ENCODE peak calls at places on chromosomes 5 and 9, in eight cellular contexts. One of them, this sample, is unnamed.

GRCh38 chr5:149450199-149450598 is 71.1 kb upstream of the IL17B start:
- DNase-seq in tibial nerve: no peak
- DNase-seq in B cell: no peak
- DNase-seq in hepatocyte: no peak
- DNase-seq in WTC11: no peak
- DNase-seq in spleen: no peak
- DNase-seq in AG09309: no peak
- DNase-seq in choroid plexus epithelial cell: peak
- DNase-seq in this sample: no peak

GRCh38 chr5:98929982-98930355 is 1.2 kb upstream of the CHD1 start:
- DNase-seq in WTC11: no peak
- DNase-seq in AG09309: no peak
- DNase-seq in tibial nerve: peak
- DNase-seq in spleen: no peak
- DNase-seq in choroid plexus epithelial cell: no peak
- DNase-seq in B cell: no peak
- DNase-seq in hepatocyte: peak
- DNase-seq in this sample: peak

GRCh38 chr5:77636423-77637169 is 1.9 kb downstream of the OTP start:
- DNase-seq in AG09309: no peak
- DNase-seq in B cell: no peak
- DNase-seq in spleen: no peak
- DNase-seq in choroid plexus epithelial cell: no peak
- DNase-seq in WTC11: peak
- DNase-seq in hepatocyte: no peak
- DNase-seq in tibial nerve: no peak
- DNase-seq in this sample: no peak

GRCh38 chr5:119578937-119579336 is 50.4 kb upstream of the FAM170A start:
- DNase-seq in hepatocyte: peak
- DNase-seq in choroid plexus epithelial cell: peak
- DNase-seq in tibial nerve: no peak
- DNase-seq in B cell: peak
- DNase-seq in AG09309: no peak
- DNase-seq in spleen: no peak
- DNase-seq in WTC11: peak
- DNase-seq in this sample: no peak

GRCh38 chr5:124580925-124581821 is 165.3 kb downstream of the ZNF608 start:
- DNase-seq in WTC11: peak
- DNase-seq in hepatocyte: peak
- DNase-seq in choroid plexus epithelial cell: peak
- DNase-seq in B cell: no peak
- DNase-seq in tibial nerve: no peak
- DNase-seq in spleen: no peak
- DNase-seq in AG09309: no peak
- DNase-seq in this sample: no peak

GRCh38 chr5:67942451-67942830 is 273.1 kb upstream of the PIK3R1 start:
- DNase-seq in tibial nerve: no peak
- DNase-seq in B cell: no peak
- DNase-seq in choroid plexus epithelial cell: no peak
- DNase-seq in WTC11: no peak
- DNase-seq in hepatocyte: peak
- DNase-seq in spleen: no peak
- DNase-seq in AG09309: no peak
- DNase-seq in this sample: no peak

GRCh38 chr9:124238546-124239140 is 19.1 kb upstream of the NEK6 start:
- DNase-seq in WTC11: no peak
- DNase-seq in spleen: no peak
- DNase-seq in B cell: no peak
- DNase-seq in tibial nerve: no peak
- DNase-seq in hepatocyte: no peak
- DNase-seq in choroid plexus epithelial cell: no peak
- DNase-seq in AG09309: no peak
- DNase-seq in this sample: no peak

GRCh38 chr9:132516911-132517310 is 65.5 kb upstream of the BARHL1 start:
- DNase-seq in choroid plexus epithelial cell: no peak
- DNase-seq in spleen: no peak
- DNase-seq in tibial nerve: no peak
- DNase-seq in B cell: no peak
- DNase-seq in WTC11: no peak
- DNase-seq in AG09309: no peak
- DNase-seq in hepatocyte: no peak
- DNase-seq in this sample: no peak

GRCh38 chr9:15361737-15362136 is 54.7 kb upstream of the TTC39B start:
- DNase-seq in B cell: no peak
- DNase-seq in choroid plexus epithelial cell: no peak
- DNase-seq in AG09309: no peak
- DNase-seq in tibial nerve: no peak
- DNase-seq in spleen: no peak
- DNase-seq in hepatocyte: no peak
- DNase-seq in WTC11: no peak
- DNase-seq in this sample: no peak

GRCh38 chr5:75498208-75498777 is 13.1 kb downstream of the CERT1 start:
- DNase-seq in WTC11: no peak
- DNase-seq in hepatocyte: no peak
- DNase-seq in spleen: peak
- DNase-seq in choroid plexus epithelial cell: no peak
- DNase-seq in B cell: no peak
- DNase-seq in tibial nerve: no peak
- DNase-seq in AG09309: no peak
- DNase-seq in this sample: no peak

GRCh38 chr9:117414906-117415583 is at the start of gene ASTN2:
- DNase-seq in choroid plexus epithelial cell: no peak
- DNase-seq in B cell: peak
- DNase-seq in tibial nerve: no peak
- DNase-seq in spleen: no peak
- DNase-seq in AG09309: no peak
- DNase-seq in WTC11: peak
- DNase-seq in hepatocyte: no peak
- DNase-seq in this sample: no peak

GRCh38 chr9:116899337-116900006 is 212.4 kb downstream of the TRIM32 start:
- DNase-seq in WTC11: no peak
- DNase-seq in B cell: no peak
- DNase-seq in choroid plexus epithelial cell: peak
- DNase-seq in AG09309: no peak
- DNase-seq in tibial nerve: no peak
- DNase-seq in hepatocyte: no peak
- DNase-seq in spleen: no peak
- DNase-seq in this sample: no peak

GRCh38 chr5:115461506-115462290 is 82.9 kb downstream of the FEM1C start:
- DNase-seq in B cell: no peak
- DNase-seq in tibial nerve: no peak
- DNase-seq in WTC11: no peak
- DNase-seq in AG09309: no peak
- DNase-seq in choroid plexus epithelial cell: peak
- DNase-seq in spleen: no peak
- DNase-seq in hepatocyte: no peak
- DNase-seq in this sample: no peak

GRCh38 chr9:120925535-120926396 is 830 bp downstream of the TRAF1 start:
- DNase-seq in tibial nerve: no peak
- DNase-seq in choroid plexus epithelial cell: peak
- DNase-seq in B cell: peak
- DNase-seq in spleen: no peak
- DNase-seq in hepatocyte: peak
- DNase-seq in AG09309: no peak
- DNase-seq in WTC11: no peak
- DNase-seq in this sample: peak

GRCh38 chr5:16666140-16666860 is 49.5 kb upstream of the RETREG1 start:
- DNase-seq in AG09309: no peak
- DNase-seq in hepatocyte: no peak
- DNase-seq in WTC11: no peak
- DNase-seq in choroid plexus epithelial cell: no peak
- DNase-seq in B cell: no peak
- DNase-seq in tibial nerve: no peak
- DNase-seq in spleen: no peak
- DNase-seq in this sample: no peak

GRCh38 chr5:16664368-16664767 is 47.6 kb upstream of the RETREG1 start:
- DNase-seq in WTC11: no peak
- DNase-seq in hepatocyte: no peak
- DNase-seq in B cell: no peak
- DNase-seq in tibial nerve: no peak
- DNase-seq in AG09309: no peak
- DNase-seq in spleen: no peak
- DNase-seq in choroid plexus epithelial cell: no peak
- DNase-seq in this sample: no peak

GRCh38 chr5:16668194-16668593 is 51.4 kb upstream of the RETREG1 start:
- DNase-seq in choroid plexus epithelial cell: no peak
- DNase-seq in tibial nerve: no peak
- DNase-seq in B cell: no peak
- DNase-seq in WTC11: no peak
- DNase-seq in hepatocyte: no peak
- DNase-seq in spleen: no peak
- DNase-seq in AG09309: no peak
- DNase-seq in this sample: no peak

GRCh38 chr5:16665611-16666010 is 48.8 kb upstream of the RETREG1 start:
- DNase-seq in AG09309: no peak
- DNase-seq in B cell: no peak
- DNase-seq in tibial nerve: no peak
- DNase-seq in spleen: no peak
- DNase-seq in choroid plexus epithelial cell: no peak
- DNase-seq in hepatocyte: no peak
- DNase-seq in WTC11: no peak
- DNase-seq in this sample: no peak

DNA sequence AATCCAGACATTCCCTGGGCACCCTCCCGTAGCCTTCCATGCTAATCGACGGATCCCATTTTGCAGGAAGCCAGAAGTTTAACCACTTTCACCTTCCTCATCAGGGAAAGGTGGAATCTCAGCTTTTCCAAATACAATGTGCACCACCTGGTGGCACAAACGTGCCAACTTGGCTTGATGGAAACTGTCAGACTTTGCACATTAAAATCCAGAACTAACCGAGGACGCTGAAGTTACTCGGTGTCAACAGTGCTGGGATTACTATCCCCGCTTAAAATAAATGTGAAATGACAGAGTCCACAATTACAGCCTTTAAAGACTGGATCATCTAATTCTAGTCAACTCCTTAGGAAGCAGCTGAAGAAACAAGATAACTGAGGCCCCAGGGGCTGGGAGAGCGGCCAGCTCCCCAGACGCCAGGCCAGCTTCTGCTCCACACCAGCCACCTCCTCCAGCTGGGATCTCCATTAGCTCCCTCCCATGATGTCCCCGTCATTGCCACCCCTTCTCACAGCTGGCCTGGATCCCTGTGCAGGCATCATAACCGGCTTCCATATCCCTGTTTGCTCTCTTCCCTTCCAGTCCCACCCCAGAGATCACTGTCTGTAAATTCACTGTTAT is 50.2 kb upstream of the RETREG1 start:
- DNase-seq in spleen: no peak
- DNase-seq in tibial nerve: peak
- DNase-seq in choroid plexus epithelial cell: peak
- DNase-seq in WTC11: no peak
- DNase-seq in B cell: peak
- DNase-seq in AG09309: no peak
- DNase-seq in hepatocyte: no peak
- DNase-seq in this sample: no peak
- TF ChIP-seq CTCF in spleen: peak
- TF ChIP-seq CTCF in tibial nerve: peak
- TF ChIP-seq CTCF in choroid plexus epithelial cell: peak
- TF ChIP-seq CTCF in WTC11: no peak
- TF ChIP-seq CTCF in B cell: peak
- TF ChIP-seq CTCF in AG09309: peak
- TF ChIP-seq CTCF in hepatocyte: peak
- TF ChIP-seq CTCF in this sample: no peak

GRCh38 chr9:37554318-37554717 is 21.9 kb downstream of the FBXO10 start:
- DNase-seq in AG09309: no peak
- DNase-seq in choroid plexus epithelial cell: no peak
- DNase-seq in tibial nerve: no peak
- DNase-seq in spleen: no peak
- DNase-seq in B cell: no peak
- DNase-seq in WTC11: no peak
- DNase-seq in hepatocyte: no peak
- DNase-seq in this sample: no peak
- TF ChIP-seq CTCF in AG09309: no peak
- TF ChIP-seq CTCF in choroid plexus epithelial cell: no peak
- TF ChIP-seq CTCF in tibial nerve: no peak
- TF ChIP-seq CTCF in spleen: no peak
- TF ChIP-seq CTCF in B cell: no peak
- TF ChIP-seq CTCF in WTC11: no peak
- TF ChIP-seq CTCF in hepatocyte: no peak
- TF ChIP-seq CTCF in this sample: no peak

GRCh38 chr9:108864446-108864845 is 2.4 kb downstream of the ACTL7A start:
- DNase-seq in WTC11: no peak
- DNase-seq in choroid plexus epithelial cell: peak
- DNase-seq in B cell: no peak
- DNase-seq in spleen: no peak
- DNase-seq in hepatocyte: no peak
- DNase-seq in tibial nerve: no peak
- DNase-seq in AG09309: no peak
- DNase-seq in this sample: no peak
- TF ChIP-seq CTCF in WTC11: no peak
- TF ChIP-seq CTCF in choroid plexus epithelial cell: peak
- TF ChIP-seq CTCF in B cell: no peak
- TF ChIP-seq CTCF in spleen: no peak
- TF ChIP-seq CTCF in hepatocyte: no peak
- TF ChIP-seq CTCF in tibial nerve: no peak
- TF ChIP-seq CTCF in AG09309: no peak
- TF ChIP-seq CTCF in this sample: no peak

DNA sequence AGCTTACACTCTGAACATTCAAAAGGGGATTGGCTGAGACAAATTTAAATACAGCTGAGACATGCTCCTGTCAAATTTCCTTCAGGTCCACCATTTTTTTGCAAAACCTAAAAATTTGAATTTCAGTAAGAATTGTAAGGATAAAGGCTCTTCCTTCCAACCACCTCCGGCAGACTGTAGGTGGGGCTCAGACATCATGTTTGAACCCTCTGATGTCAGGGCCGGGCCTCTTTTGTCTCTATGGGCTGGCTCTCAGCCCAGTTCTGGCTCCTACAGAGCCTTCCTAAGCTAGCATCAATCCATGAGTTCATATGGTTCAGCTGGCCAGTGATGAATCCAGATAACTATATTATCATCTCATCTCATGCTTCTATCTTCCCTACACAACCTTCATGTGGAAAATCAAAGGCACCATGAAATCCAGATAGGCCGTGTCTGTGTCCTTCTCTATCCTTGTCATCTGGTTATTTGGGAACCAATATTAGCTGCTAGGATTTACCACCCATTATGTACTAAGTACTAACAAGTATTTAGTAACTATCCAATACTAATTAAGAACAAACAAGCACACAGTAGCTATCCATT is 44.2 kb downstream of the NIPSNAP3B start:
- DNase-seq in AG09309: no peak
- DNase-seq in tibial nerve: no peak
- DNase-seq in B cell: peak
- DNase-seq in choroid plexus epithelial cell: peak
- DNase-seq in WTC11: peak
- DNase-seq in spleen: no peak
- DNase-seq in hepatocyte: peak
- DNase-seq in this sample: no peak
- TF ChIP-seq CTCF in AG09309: peak
- TF ChIP-seq CTCF in tibial nerve: no peak
- TF ChIP-seq CTCF in B cell: no peak
- TF ChIP-seq CTCF in choroid plexus epithelial cell: peak
- TF ChIP-seq CTCF in WTC11: peak
- TF ChIP-seq CTCF in spleen: peak
- TF ChIP-seq CTCF in hepatocyte: peak
- TF ChIP-seq CTCF in this sample: no peak